ENCODE peak calls at places on chromosomes 16 and 17, in ten cellular contexts. M is lower leg skin, F is ovary, W is RWPE2, C is astrocyte, J is colonic mucosa, K is uterus, N is esophagus muscularis mucosa, T is tibial nerve, P is Peyer's patch. Y is an unnamed sample.

GRCh38 chr16:11583889-11584565 is 2.7 kb downstream of the LITAF start:
- DNase-seq in M (no peak), F (no peak), W (no peak), C (no peak), J (peak), K (no peak), N (no peak), T (no peak), P (peak), Y (peak)

GRCh38 chr17:65345261-65346060 is 208.3 kb downstream of the RGS9 start:
- DNase-seq in M (no peak), F (no peak), W (no peak), C (peak), J (no peak), K (no peak), N (no peak), T (no peak), P (no peak), Y (no peak)

GRCh38 chr16:27401768-27402568 is at the start of gene IL21R:
- DNase-seq in M (no peak), F (no peak), W (no peak), C (peak), J (peak), K (peak), N (peak), T (no peak), P (peak), Y (peak)

GRCh38 chr17:70622382-70623260 is 453.3 kb downstream of the KCNJ2 start:
- DNase-seq in M (no peak), F (peak), W (no peak), C (peak), J (peak), K (no peak), N (no peak), T (no peak), P (no peak), Y (no peak)

GRCh38 chr16:83934684-83934977 is 18.4 kb upstream of the OSGIN1 start:
- DNase-seq in M (no peak), F (no peak), W (no peak), C (no peak), J (no peak), K (no peak), N (no peak), T (no peak), P (no peak), Y (no peak)

GRCh38 chr16:73024571-73025105 is 23.3 kb downstream of the ZFHX3 start:
- DNase-seq in M (no peak), F (no peak), W (no peak), C (no peak), J (no peak), K (no peak), N (no peak), T (no peak), P (no peak), Y (no peak)

GRCh38 chr17:2049333-2050245 is 5.3 kb upstream of the HIC1 start:
- DNase-seq in M (peak), F (peak), W (no peak), C (no peak), J (peak), K (peak), N (peak), T (peak), P (peak), Y (no peak)

GRCh38 chr16:55283776-55284717 is 40.0 kb upstream of the IRX6 start:
- DNase-seq in M (no peak), F (no peak), W (no peak), C (no peak), J (no peak), K (no peak), N (no peak), T (no peak), P (no peak), Y (no peak)

GRCh38 chr17:62150471-62150870 is 85.4 kb upstream of the MED13 start:
- DNase-seq in M (no peak), F (no peak), W (no peak), C (no peak), J (no peak), K (no peak), N (no peak), T (no peak), P (no peak), Y (no peak)

GRCh38 chr16:26802440-26802839 is 264.3 kb upstream of the C16orf82 start:
- DNase-seq in M (no peak), F (no peak), W (no peak), C (no peak), J (no peak), K (no peak), N (no peak), T (no peak), P (no peak), Y (no peak)

GRCh38 chr16:17901309-17901708 is 430.5 kb upstream of the XYLT1 start:
- DNase-seq in M (no peak), F (no peak), W (no peak), C (no peak), J (no peak), K (no peak), N (no peak), T (no peak), P (no peak), Y (no peak)

GRCh38 chr17:47636273-47637030 is 13.3 kb upstream of the KPNB1 start:
- DNase-seq in M (no peak), F (no peak), W (no peak), C (no peak), J (no peak), K (no peak), N (no peak), T (no peak), P (no peak), Y (no peak)

GRCh38 chr17:75335315-75335714 is 46.1 kb upstream of the SLC25A19 start:
- DNase-seq in M (no peak), F (no peak), W (no peak), C (no peak), J (no peak), K (no peak), N (no peak), T (no peak), P (no peak), Y (no peak)

GRCh38 chr17:73214008-73214407 is 21.2 kb downstream of the COG1 start:
- DNase-seq in M (no peak), F (no peak), W (no peak), C (no peak), J (no peak), K (no peak), N (no peak), T (no peak), P (no peak), Y (no peak)

GRCh38 chr17:47853616-47854015 is 2.7 kb upstream of the SP6 start:
- DNase-seq in M (no peak), F (no peak), W (no peak), C (no peak), J (no peak), K (no peak), N (no peak), T (no peak), P (no peak), Y (no peak)

GRCh38 chr17:57735707-57736106 is 9.4 kb downstream of the CCDC182 start:
- DNase-seq in M (no peak), F (no peak), W (no peak), C (no peak), J (no peak), K (no peak), N (no peak), T (no peak), P (no peak), Y (no peak)

GRCh38 chr17:17837966-17838962 is 1.5 kb upstream of the SREBF1 start:
- DNase-seq in M (peak), F (peak), W (no peak), C (no peak), J (peak), K (no peak), N (no peak), T (peak), P (no peak), Y (no peak)

GRCh38 chr17:50149099-50149424 is 1.4 kb downstream of the PPP1R9B start:
- DNase-seq in M (no peak), F (no peak), W (no peak), C (no peak), J (no peak), K (no peak), N (no peak), T (no peak), P (no peak), Y (no peak)

GRCh38 chr16:27232061-27232841 is 28.9 kb downstream of the KDM8 start:
- DNase-seq in M (no peak), F (no peak), W (peak), C (peak), J (peak), K (no peak), N (no peak), T (no peak), P (peak), Y (no peak)

GRCh38 chr17:57628421-57628820 is 116.7 kb downstream of the CCDC182 start:
- DNase-seq in M (no peak), F (no peak), W (no peak), C (no peak), J (no peak), K (no peak), N (no peak), T (no peak), P (no peak), Y (no peak)

GRCh38 chr16:4664538-4665418 is 28.6 kb upstream of the NUDT16L1 start:
- DNase-seq in M (no peak), F (peak), W (no peak), C (no peak), J (peak), K (peak), N (no peak), T (peak), P (peak), Y (no peak)

GRCh38 chr17:45823598-45823997 is 21.1 kb upstream of the SPPL2C start:
- DNase-seq in M (no peak), F (no peak), W (no peak), C (no peak), J (no peak), K (no peak), N (no peak), T (no peak), P (no peak), Y (no peak)

GRCh38 chr17:47254403-47254943 is 846 bp downstream of the ITGB3 start:
- DNase-seq in M (no peak), F (no peak), W (no peak), C (no peak), J (no peak), K (no peak), N (no peak), T (no peak), P (no peak), Y (no peak)

GRCh38 chr17:29079887-29080286 is 36.9 kb downstream of the PIPOX start:
- DNase-seq in M (no peak), F (no peak), W (no peak), C (no peak), J (no peak), K (no peak), N (no peak), T (no peak), P (no peak), Y (no peak)

GRCh38 chr16:7209598-7209997 is 123.0 kb upstream of the RBFOX1 start:
- DNase-seq in M (no peak), F (no peak), W (no peak), C (no peak), J (no peak), K (no peak), N (no peak), T (no peak), P (no peak), Y (no peak)

GRCh38 chr16:4264546-4264945 is 8.3 kb downstream of the TFAP4 start:
- DNase-seq in M (no peak), F (no peak), W (no peak), C (no peak), J (no peak), K (peak), N (no peak), T (no peak), P (no peak), Y (no peak)

GRCh38 chr16:12611916-12612597 is 191.6 kb downstream of the CPPED1 start:
- DNase-seq in M (no peak), F (no peak), W (no peak), C (no peak), J (no peak), K (no peak), N (peak), T (no peak), P (no peak), Y (no peak)

GRCh38 chr16:12341966-12342365 is 365.4 kb downstream of the SNX29 start:
- DNase-seq in M (no peak), F (no peak), W (no peak), C (no peak), J (no peak), K (no peak), N (no peak), T (no peak), P (no peak), Y (no peak)

GRCh38 chr17:61328351-61328750 is 71.3 kb upstream of the TBX2 start:
- DNase-seq in M (no peak), F (no peak), W (no peak), C (no peak), J (no peak), K (no peak), N (no peak), T (no peak), P (no peak), Y (no peak)

GRCh38 chr17:73028311-73028755 is 64.2 kb downstream of the SLC39A11 start:
- DNase-seq in M (no peak), F (no peak), W (no peak), C (no peak), J (no peak), K (no peak), N (no peak), T (no peak), P (no peak), Y (no peak)

GRCh38 chr16:75770051-75770450 is 43.8 kb upstream of the CPHXL start:
- DNase-seq in M (no peak), F (no peak), W (no peak), C (no peak), J (no peak), K (no peak), N (no peak), T (no peak), P (no peak), Y (no peak)

GRCh38 chr17:33832295-33832694 is 422.8 kb upstream of the CCL2 start:
- DNase-seq in M (no peak), F (no peak), W (no peak), C (no peak), J (no peak), K (no peak), N (no peak), T (no peak), P (no peak), Y (no peak)

GRCh38 chr16:12587170-12587569 is 216.5 kb downstream of the CPPED1 start:
- DNase-seq in M (no peak), F (no peak), W (no peak), C (no peak), J (no peak), K (no peak), N (no peak), T (no peak), P (no peak), Y (no peak)

DNA sequence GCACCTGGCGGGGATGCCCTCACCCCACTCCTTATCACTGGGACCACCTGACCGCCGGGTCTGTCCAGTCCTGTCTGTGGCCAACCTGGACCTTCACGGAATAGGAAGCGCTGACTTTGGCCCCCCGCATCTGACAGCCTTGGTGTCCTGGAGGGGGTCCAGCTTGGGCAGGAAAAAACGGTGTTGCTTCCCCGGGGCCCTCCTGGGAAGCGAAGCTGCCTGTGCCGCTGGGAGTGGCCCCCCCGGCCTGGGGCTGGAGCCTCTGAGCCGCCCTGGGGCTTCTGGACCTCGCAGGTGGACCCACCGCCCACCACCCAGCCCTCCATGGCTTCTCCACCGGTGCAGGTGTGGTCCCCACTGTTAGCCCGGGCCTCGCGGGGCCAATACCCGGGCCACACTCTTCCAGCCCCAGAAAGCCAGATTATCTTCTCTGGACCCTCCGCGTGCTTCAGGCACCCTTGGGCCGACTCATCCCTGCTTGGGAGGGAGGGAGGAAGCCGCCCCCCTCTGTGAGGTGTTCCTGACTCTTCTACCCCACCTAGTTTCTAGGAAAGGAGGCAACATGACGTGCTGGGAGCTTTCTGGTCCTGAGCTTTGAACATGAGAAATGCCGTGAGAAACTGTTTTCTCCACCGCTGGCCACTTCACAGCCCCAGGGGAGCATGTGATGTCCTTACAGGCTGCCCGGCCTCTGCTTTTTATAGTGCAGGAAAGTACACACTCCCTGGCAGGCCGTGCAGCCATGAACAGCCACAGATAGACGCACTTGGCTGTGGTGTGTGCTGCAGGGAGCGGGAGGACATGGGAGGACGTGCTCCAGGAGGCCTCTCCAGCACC is 1.1 kb downstream of the C1QTNF1 start:
- DNase-seq in M (no peak), F (peak), W (peak), C (no peak), J (peak), K (peak), N (no peak), T (no peak), P (no peak), Y (no peak)
- H3K4me3 ChIP-seq in M (peak), F (peak), W (peak), C (peak), J (peak), K (peak), N (peak), T (peak), P (peak), Y (no peak)

DNA sequence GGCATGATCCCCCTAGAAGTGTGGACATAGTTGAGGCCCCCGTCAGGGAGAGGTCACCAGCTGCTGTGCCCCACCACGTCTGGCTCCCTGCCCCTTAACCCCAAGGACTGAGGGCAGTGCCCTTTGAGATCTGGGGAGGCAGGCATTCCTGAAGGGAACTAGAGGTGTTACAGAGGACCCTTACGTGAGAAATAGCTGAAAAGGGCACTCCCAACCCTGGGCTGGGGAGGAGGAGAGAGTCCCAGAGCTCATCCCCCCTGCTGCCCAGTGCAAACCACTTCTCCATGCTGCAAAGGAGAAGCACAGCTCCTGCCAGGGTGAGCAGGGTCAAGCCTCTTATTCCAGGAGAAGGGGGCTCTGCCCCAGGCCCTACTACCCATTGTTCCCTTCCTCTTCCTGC is 10.3 kb upstream of the MINK1 start:
- DNase-seq in M (no peak), F (no peak), W (no peak), C (no peak), J (no peak), K (no peak), N (no peak), T (no peak), P (no peak), Y (no peak)
- TF ChIP-seq CTCF in M (no peak), F (no peak), W (no peak), C (no peak), J (no peak), K (no peak), N (no peak), T (no peak), P (no peak), Y (no peak)

DNA sequence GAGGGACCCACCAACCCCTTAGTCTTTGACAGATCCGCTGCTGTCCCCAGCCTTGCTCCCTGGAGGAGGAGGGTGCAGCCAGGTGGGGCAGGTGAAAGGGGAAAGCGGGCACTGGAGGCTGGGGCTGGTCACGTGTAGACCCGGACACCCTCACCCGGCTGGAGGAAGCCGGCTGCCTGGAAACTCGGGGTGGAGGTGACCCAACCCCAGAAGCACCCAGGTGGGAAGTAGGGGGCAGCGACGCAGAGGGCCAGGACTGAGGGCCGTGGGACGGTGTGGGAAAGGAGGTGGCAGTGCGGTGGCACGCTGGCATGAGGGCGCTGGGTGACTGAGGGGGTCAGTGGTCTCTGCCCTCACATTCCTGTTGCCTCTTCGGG is 2.7 kb downstream of the TRAF7 start:
- DNase-seq in M (no peak), F (no peak), W (no peak), C (no peak), J (no peak), K (no peak), N (no peak), T (no peak), P (no peak), Y (no peak)
- H3K4me3 ChIP-seq in M (no peak), F (no peak), W (no peak), C (no peak), J (no peak), K (no peak), N (no peak), T (no peak), P (no peak), Y (no peak)

DNA sequence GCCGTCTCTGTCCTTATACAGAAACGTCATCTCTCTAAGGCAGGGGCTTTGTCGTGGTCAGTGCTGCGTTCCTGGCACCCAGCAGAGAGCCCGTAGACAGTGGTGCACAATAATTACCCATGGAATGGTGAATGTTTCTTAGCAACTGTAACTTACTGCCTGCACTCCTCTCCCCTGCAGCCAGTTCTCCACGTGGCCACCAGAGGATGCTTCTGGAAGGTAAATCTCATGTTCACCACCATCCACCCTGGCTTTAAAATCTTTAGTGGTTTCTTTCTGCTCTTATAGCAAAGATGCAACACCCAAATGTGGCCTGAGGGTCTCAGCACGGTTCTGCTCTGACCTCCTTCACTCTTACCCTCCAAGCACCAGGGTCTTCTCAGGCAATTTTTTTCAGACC is 150.8 kb downstream of the GRIN2A start:
- DNase-seq in M (no peak), F (no peak), W (no peak), C (no peak), J (no peak), K (no peak), N (no peak), T (no peak), P (no peak), Y (no peak)
- TF ChIP-seq CTCF in M (no peak), F (no peak), W (no peak), C (peak), J (no peak), K (no peak), N (peak), T (no peak), P (no peak), Y (no peak)

GRCh38 chr17:42680331-42680808 is 1.3 kb downstream of the CCR10 start:
- DNase-seq in M (no peak), F (peak), W (no peak), C (no peak), J (no peak), K (peak), N (no peak), T (peak), P (no peak), Y (no peak)
- H3K4me3 ChIP-seq in M (no peak), F (peak), W (no peak), C (no peak), J (peak), K (peak), N (peak), T (peak), P (peak), Y (peak)

DNA sequence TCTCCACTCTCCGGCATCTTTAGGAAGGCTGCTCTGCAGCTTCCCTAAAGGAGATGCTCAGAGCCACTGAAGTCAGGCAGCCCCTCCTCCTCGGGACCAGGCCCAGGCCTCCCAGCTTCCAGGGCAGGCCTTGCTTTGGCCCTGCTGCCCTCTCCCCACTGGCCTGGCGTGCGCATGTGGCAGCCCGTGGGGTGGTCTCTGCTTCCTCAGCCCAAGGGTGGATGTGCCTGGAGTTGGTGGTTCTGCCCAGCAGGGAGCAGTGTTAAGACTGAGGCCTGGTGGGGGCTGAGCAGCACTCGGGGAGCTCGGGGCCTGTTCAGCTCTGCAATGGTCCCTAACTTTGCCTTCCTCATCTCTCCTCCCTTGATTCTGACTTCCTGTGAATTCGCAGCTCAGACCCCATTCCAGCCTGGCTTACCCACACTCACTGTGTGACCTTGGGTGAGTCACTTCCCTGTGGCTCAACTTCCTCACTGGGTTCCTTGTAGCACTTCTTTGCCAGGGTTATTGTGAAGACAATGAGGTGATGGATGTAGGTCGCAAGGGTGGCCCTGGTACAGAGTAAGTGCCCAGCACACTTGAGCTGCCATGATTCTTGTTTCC is 63.2 kb downstream of the NKD1 start:
- DNase-seq in M (no peak), F (no peak), W (no peak), C (peak), J (no peak), K (no peak), N (no peak), T (no peak), P (no peak), Y (no peak)
- TF ChIP-seq CTCF in M (no peak), F (no peak), W (no peak), C (no peak), J (no peak), K (no peak), N (no peak), T (no peak), P (no peak), Y (peak)